ENCODE peak calls at places on chromosome 1, in four cellular contexts. One of them, this sample, is unnamed.

GRCh38 chr1:228379165-228379460 is 27.5 kb downstream of the TRIM11 start:
- DNase-seq in A549: no peak
- DNase-seq in GM23338: peak
- DNase-seq in HCT116: no peak
- DNase-seq in this sample: no peak

GRCh38 chr1:116945996-116946395 is 36.3 kb downstream of the PTGFRN start:
- DNase-seq in HCT116: no peak
- DNase-seq in A549: no peak
- DNase-seq in GM23338: no peak
- DNase-seq in this sample: no peak

GRCh38 chr1:46113948-46114347 is 18.5 kb downstream of the PIK3R3 start:
- DNase-seq in A549: no peak
- DNase-seq in GM23338: no peak
- DNase-seq in HCT116: no peak
- DNase-seq in this sample: no peak

GRCh38 chr1:210915890-210916507 is 217.9 kb downstream of the KCNH1 start:
- DNase-seq in HCT116: no peak
- DNase-seq in A549: no peak
- DNase-seq in GM23338: no peak
- DNase-seq in this sample: no peak

GRCh38 chr1:230382060-230382491 is 44.1 kb downstream of the PGBD5 start:
- DNase-seq in A549: peak
- DNase-seq in GM23338: peak
- DNase-seq in HCT116: no peak
- DNase-seq in this sample: no peak

GRCh38 chr1:218804014-218804785 is 369.5 kb upstream of the LYPLAL1 start:
- DNase-seq in GM23338: no peak
- DNase-seq in A549: no peak
- DNase-seq in HCT116: peak
- DNase-seq in this sample: no peak

GRCh38 chr1:93695411-93696005 is 13.9 kb upstream of the BCAR3 start:
- DNase-seq in A549: no peak
- DNase-seq in HCT116: no peak
- DNase-seq in GM23338: no peak
- DNase-seq in this sample: no peak

GRCh38 chr1:75765697-75766355 is 20.2 kb upstream of the RABGGTB start:
- DNase-seq in A549: peak
- DNase-seq in HCT116: no peak
- DNase-seq in GM23338: no peak
- DNase-seq in this sample: no peak

GRCh38 chr1:179813626-179814351 is 63.8 kb downstream of the TOR1AIP2 start:
- DNase-seq in HCT116: no peak
- DNase-seq in A549: no peak
- DNase-seq in GM23338: no peak
- DNase-seq in this sample: no peak
- H3K4me3 ChIP-seq in HCT116: no peak
- H3K4me3 ChIP-seq in A549: no peak
- H3K4me3 ChIP-seq in GM23338: peak
- H3K4me3 ChIP-seq in this sample: no peak

GRCh38 chr1:29234471-29234870 is 1.9 kb upstream of the PTPRU start:
- DNase-seq in A549: no peak
- DNase-seq in HCT116: no peak
- DNase-seq in GM23338: no peak
- DNase-seq in this sample: no peak

GRCh38 chr1:29236743-29236992 is 346 bp downstream of the PTPRU start:
- DNase-seq in GM23338: no peak
- DNase-seq in HCT116: no peak
- DNase-seq in A549: peak
- DNase-seq in this sample: no peak

GRCh38 chr1:29237906-29238600 is 1.7 kb downstream of the PTPRU start:
- DNase-seq in A549: peak
- DNase-seq in GM23338: peak
- DNase-seq in HCT116: no peak
- DNase-seq in this sample: no peak

GRCh38 chr1:29236993-29237905 is 927 bp downstream of the PTPRU start:
- DNase-seq in A549: peak
- DNase-seq in GM23338: peak
- DNase-seq in HCT116: no peak
- DNase-seq in this sample: no peak

DNA sequence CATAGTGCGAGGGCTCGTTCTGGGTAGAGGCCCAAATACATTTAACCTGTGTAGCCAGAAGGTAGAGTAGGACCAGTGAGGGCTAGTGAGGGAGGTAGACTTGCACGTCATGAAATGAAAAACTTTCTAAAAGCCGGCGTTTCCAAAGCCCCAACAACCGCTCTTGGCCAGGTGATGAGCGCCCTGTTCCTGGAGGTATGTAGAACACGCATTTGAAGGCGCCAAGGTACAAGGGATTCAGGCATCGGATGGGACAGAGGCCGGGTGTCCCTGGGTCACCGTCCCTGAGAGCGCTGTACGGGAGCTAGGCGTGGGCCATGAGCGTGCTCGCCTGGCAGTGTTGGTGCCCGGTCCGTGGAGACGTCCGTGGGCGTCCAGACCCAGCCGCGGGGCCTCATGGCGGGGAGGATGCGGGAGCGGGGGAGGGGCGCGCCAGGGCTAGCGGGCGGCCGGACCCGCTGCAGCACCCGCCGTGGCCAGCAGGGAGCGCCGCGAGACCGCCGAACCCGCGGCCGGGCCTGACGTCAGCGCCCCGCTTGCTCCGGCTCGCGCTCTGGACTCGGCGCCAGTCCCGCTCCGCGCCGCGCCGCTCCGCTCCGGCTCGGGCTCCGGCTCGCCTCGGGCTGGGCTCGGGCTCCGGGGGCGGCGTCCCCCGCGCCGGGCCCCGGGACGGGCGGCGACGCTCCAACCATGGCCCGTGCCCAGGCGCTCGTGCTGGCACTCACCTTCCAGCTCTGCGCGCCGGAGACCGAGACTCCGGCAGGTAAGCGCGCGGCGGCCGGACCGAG is at the start of gene PTPRU:
- DNase-seq in GM23338: peak
- DNase-seq in HCT116: no peak
- DNase-seq in A549: peak
- DNase-seq in this sample: no peak
- TF ChIP-seq REST in GM23338: no peak
- TF ChIP-seq REST in HCT116: no peak
- TF ChIP-seq REST in A549: no peak
- TF ChIP-seq REST in this sample: no peak

GRCh38 chr1:33346921-33347649 is 26.2 kb upstream of the A3GALT2 start:
- DNase-seq in HCT116: peak
- DNase-seq in GM23338: no peak
- DNase-seq in A549: peak
- DNase-seq in this sample: no peak
- H3K4me3 ChIP-seq in HCT116: peak
- H3K4me3 ChIP-seq in GM23338: no peak
- H3K4me3 ChIP-seq in A549: peak
- H3K4me3 ChIP-seq in this sample: peak

GRCh38 chr1:43707191-43708005 is at the start of gene ST3GAL3:
- DNase-seq in GM23338: peak
- DNase-seq in HCT116: peak
- DNase-seq in A549: peak
- DNase-seq in this sample: peak

GRCh38 chr1:43705334-43705733 is 2.0 kb upstream of the ST3GAL3 start:
- DNase-seq in HCT116: no peak
- DNase-seq in GM23338: no peak
- DNase-seq in A549: no peak
- DNase-seq in this sample: no peak

GRCh38 chr1:43708006-43708412 is 673 bp downstream of the ST3GAL3 start:
- DNase-seq in GM23338: peak
- DNase-seq in HCT116: no peak
- DNase-seq in A549: no peak
- DNase-seq in this sample: no peak

GRCh38 chr1:43705982-43706597 is 1.2 kb upstream of the ST3GAL3 start:
- DNase-seq in HCT116: no peak
- DNase-seq in GM23338: peak
- DNase-seq in A549: peak
- DNase-seq in this sample: no peak

DNA sequence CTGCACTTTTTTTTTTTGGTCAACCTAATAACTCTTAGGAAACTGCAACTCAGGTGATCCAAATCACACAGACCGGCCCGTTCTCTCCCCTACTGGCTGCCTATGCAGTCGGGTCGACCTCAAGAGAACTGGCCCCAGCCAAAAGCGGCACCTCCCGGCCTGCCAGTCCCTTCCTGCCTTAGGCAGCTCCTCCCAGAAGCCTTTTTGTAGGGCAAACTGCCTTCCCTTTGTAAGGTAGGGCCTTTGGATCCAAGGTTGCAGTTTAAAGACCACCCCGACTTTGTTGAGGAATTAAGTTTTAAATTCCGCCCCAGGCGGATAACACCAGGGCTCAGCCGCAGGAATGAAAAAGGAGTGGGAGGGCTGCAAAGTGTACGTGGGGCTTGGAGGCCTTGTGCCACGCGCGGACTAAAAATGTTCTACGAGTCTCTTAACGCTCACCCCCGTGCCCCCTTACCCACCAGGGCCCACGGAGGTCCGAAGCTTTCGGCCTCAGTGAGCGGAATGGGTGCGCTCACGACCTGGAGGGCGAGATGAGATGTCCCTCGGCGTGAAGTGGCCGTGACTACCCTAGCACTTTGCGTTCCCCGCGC is 642 bp upstream of the ST3GAL3 start:
- DNase-seq in A549: peak
- DNase-seq in GM23338: peak
- DNase-seq in HCT116: no peak
- DNase-seq in this sample: no peak
- TF ChIP-seq REST in A549: no peak
- TF ChIP-seq REST in GM23338: no peak
- TF ChIP-seq REST in HCT116: no peak
- TF ChIP-seq REST in this sample: no peak

GRCh38 chr1:159921700-159922498 is 3.4 kb downstream of the TAGLN2 start:
- DNase-seq in GM23338: no peak
- DNase-seq in HCT116: no peak
- DNase-seq in A549: no peak
- DNase-seq in this sample: no peak
- H3K4me3 ChIP-seq in GM23338: no peak
- H3K4me3 ChIP-seq in HCT116: no peak
- H3K4me3 ChIP-seq in A549: peak
- H3K4me3 ChIP-seq in this sample: peak

This sample was measured in GM12878.